ENCODE peak calls at places on chromosomes 16 and 17, in five cellular contexts. S is kidney glomerular epithelial cell, D is SW480, J is tibial artery, N is right atrium auricular region. C is an unnamed sample.

GRCh38 chr17:78142113-78142861 is 3.9 kb upstream of the C17orf99 start:
- DNase-seq in J (no peak), S (peak; percentile 77), N (no peak), D (peak; percentile 98), C (peak; percentile 65)

GRCh38 chr17:77692571-77693161 is 265.8 kb upstream of the TNRC6C start:
- DNase-seq in S (no peak), J (no peak), N (peak; percentile 40), D (peak; percentile 15), C (peak; percentile 57)

GRCh38 chr17:40448213-40448638 is 5.0 kb downstream of the IGFBP4 start:
- DNase-seq in S (no peak), N (no peak), D (no peak), J (peak; percentile 75), C (no peak)

GRCh38 chr16:4679854-4680636 is 13.3 kb upstream of the NUDT16L1 start:
- DNase-seq in N (peak; percentile 74), J (peak; percentile 51), D (peak; percentile 86), S (no peak), C (no peak)

GRCh38 chr17:16989230-16989952 is 17.5 kb upstream of the TNFRSF13B start:
- DNase-seq in J (no peak), D (no peak), N (no peak), S (no peak), C (no peak)

GRCh38 chr17:8871081-8871581 is 3.7 kb upstream of the PIK3R6 start:
- DNase-seq in D (no peak), S (no peak), J (no peak), N (no peak), C (no peak)

GRCh38 chr16:85759631-85760419 is 8.9 kb upstream of the C16orf74 start:
- DNase-seq in N (no peak), J (no peak), S (no peak), D (peak; percentile 30), C (no peak)

GRCh38 chr16:71854369-71854948 is 8.7 kb downstream of the ATXN1L start:
- DNase-seq in J (no peak), N (no peak), S (peak; percentile 22), D (no peak), C (no peak)